ENCODE peak calls at places on chromosomes 5 and 9, in seven cellular contexts. A is aorta, Y is AG20443, T is NCI-H1105, G is adrenal gland, E is IMR-90, K is T-helper 17 cell. Z is an unnamed sample.
A peak's percentile ranks its signal among the peaks of the same experiment; 100 is the strongest.

GRCh38 chr9:12771891-12772290 is 2.9 kb upstream of the LURAP1L start:
- DNase-seq in G (no peak), K (no peak), T (no peak), A (no peak), Y (peak; percentile 40), E (peak; percentile 47), Z (peak; percentile 14)

GRCh38 chr5:168360521-168361285 is 69.3 kb downstream of the WWC1 start:
- DNase-seq in G (no peak), E (no peak), Y (no peak), T (no peak), A (no peak), K (no peak), Z (no peak)

GRCh38 chr5:143057580-143057999 is 287.4 kb downstream of the ARHGAP26 start:
- DNase-seq in A (no peak), T (no peak), K (no peak), Y (peak; percentile 49), E (peak; percentile 58), G (no peak), Z (no peak)

GRCh38 chr5:79001471-79001870 is 16.4 kb upstream of the ARSB start:
- DNase-seq in G (no peak), K (no peak), A (no peak), E (peak; percentile 15), T (no peak), Y (peak; percentile 50), Z (peak; percentile 29)

GRCh38 chr5:159240301-159240870 is 22.7 kb upstream of the UBLCP1 start:
- DNase-seq in A (no peak), T (no peak), G (no peak), E (peak; percentile 42), Y (no peak), K (no peak), Z (no peak)

GRCh38 chr9:37433754-37434435 is 11.4 kb downstream of the GRHPR start:
- DNase-seq in E (peak; percentile 11), Y (no peak), T (no peak), G (no peak), A (no peak), K (no peak), Z (no peak)

GRCh38 chr9:128055222-128056040 is 11.7 kb downstream of the NAIF1 start:
- DNase-seq in G (peak; percentile 72), K (no peak), T (no peak), A (no peak), E (no peak), Y (peak; percentile 22), Z (peak; percentile 48)

GRCh38 chr5:71883745-71884103 is 164.6 kb downstream of the CARTPT start:
- DNase-seq in T (no peak), E (no peak), G (no peak), Y (no peak), A (no peak), K (no peak), Z (no peak)

GRCh38 chr5:160174780-160175437 is 54.4 kb upstream of the FABP6 start:
- DNase-seq in Y (no peak), K (no peak), T (no peak), G (peak; percentile 45), A (no peak), E (no peak), Z (no peak)

GRCh38 chr9:69297300-69297980 is 27.6 kb upstream of the ENTREP1 start:
- DNase-seq in Y (no peak), T (no peak), E (no peak), G (no peak), A (no peak), K (no peak), Z (no peak)

GRCh38 chr5:344668-345067 is 23.2 kb downstream of the AHRR start:
- DNase-seq in A (no peak), E (no peak), Y (no peak), T (no peak), K (no peak), G (no peak), Z (no peak)

GRCh38 chr9:94135222-94135621 is 51.0 kb downstream of the PTPDC1 start:
- DNase-seq in Y (peak; percentile 70), T (no peak), K (no peak), A (no peak), G (peak; percentile 37), E (peak; percentile 81), Z (peak; percentile 63)

GRCh38 chr5:2866622-2867372 is 115.3 kb upstream of the IRX2 start:
- DNase-seq in T (no peak), K (no peak), G (no peak), Y (no peak), E (no peak), A (no peak), Z (no peak)

GRCh38 chr9:16207161-16207560 is 654.3 kb downstream of the CCDC171 start:
- DNase-seq in A (peak; percentile 66), E (peak; percentile 74), T (no peak), K (no peak), Y (peak; percentile 38), G (peak; percentile 16), Z (peak; percentile 50)

GRCh38 chr5:172274951-172275753 is 8.4 kb downstream of the UBTD2 start:
- DNase-seq in G (no peak), K (no peak), T (no peak), Y (no peak), A (no peak), E (no peak), Z (no peak)

GRCh38 chr5:129112295-129112694 is 17.7 kb downstream of the ISOC1 start:
- DNase-seq in E (peak; percentile 24), Y (no peak), A (no peak), T (no peak), G (no peak), K (no peak), Z (no peak)

GRCh38 chr5:124583469-124584350 is 162.7 kb downstream of the ZNF608 start:
- DNase-seq in A (no peak), G (no peak), T (no peak), Y (peak; percentile 66), E (peak; percentile 95), K (no peak), Z (peak; percentile 51)

GRCh38 chr9:130872912-130873503 is 23.6 kb downstream of the QRFP start:
- DNase-seq in E (no peak), Y (no peak), K (no peak), A (peak; percentile 81), G (peak; percentile 77), T (no peak), Z (no peak)

GRCh38 chr9:121773954-121774714 is 122.7 kb downstream of the DAB2IP start:
- DNase-seq in A (peak; percentile 43), T (no peak), E (no peak), Y (no peak), G (no peak), K (no peak), Z (no peak)

GRCh38 chr9:81804306-81804705 is 115.0 kb upstream of the TLE1 start:
- DNase-seq in E (peak; percentile 57), Y (peak; percentile 57), G (peak; percentile 36), T (no peak), A (no peak), K (no peak), Z (peak; percentile 30)

GRCh38 chr9:89739531-89740315 is 134.9 kb downstream of the GADD45G start:
- DNase-seq in T (no peak), E (no peak), G (no peak), Y (no peak), A (no peak), K (no peak), Z (no peak)

GRCh38 chr9:133773889-133774655 is 35.9 kb upstream of the SARDH start:
- DNase-seq in G (no peak), Y (peak; percentile 53), K (no peak), A (peak; percentile 16), T (no peak), E (peak; percentile 91), Z (no peak)

GRCh38 chr5:119355244-119355635 is 579 bp upstream of the TNFAIP8 start:
- DNase-seq in Y (no peak), E (no peak), T (no peak), A (no peak), K (no peak), G (no peak), Z (no peak)

GRCh38 chr5:121053055-121053985 is 589.2 kb downstream of the PRR16 start:
- DNase-seq in A (no peak), G (no peak), Y (no peak), K (no peak), T (no peak), E (no peak), Z (no peak)

GRCh38 chr5:115977988-115978387 is 15.7 kb downstream of the LVRN start:
- DNase-seq in G (no peak), A (no peak), K (no peak), T (no peak), Y (peak; percentile 76), E (peak; percentile 92), Z (peak; percentile 71)

Z was measured in AG08396.